ENCODE peak calls at places on chromosomes 16 and 17, in five cellular contexts. Z is GM04504; I is kidney tubule cell; R is pulmonary artery endothelial cell; K is stimulated activated CD4-positive, alpha-beta T cell treated with anti-CD3 and anti-CD28 coated beads, Interleukin-1b, Interleukin-23, amount 100 ng/mL, for 48 hours. G is an unnamed sample.

GRCh38 chr17:69042308-69042707 is 18.4 kb downstream of the ABCA9 start:
- DNase-seq in Z (no peak), I (no peak), R (no peak), K (no peak), G (no peak)

GRCh38 chr16:85523602-85524364 is 89.3 kb upstream of the GSE1 start:
- DNase-seq in Z (no peak), I (peak), R (no peak), K (no peak), G (peak)

GRCh38 chr17:77526728-77527355 is 386.1 kb downstream of the SEC14L1 start:
- DNase-seq in Z (no peak), I (no peak), R (no peak), K (no peak), G (no peak)

GRCh38 chr17:40415390-40415789 is 2.3 kb downstream of the TOP2A start:
- DNase-seq in Z (peak), I (peak), R (no peak), K (no peak), G (no peak)

GRCh38 chr17:72510454-72511016 is 389.7 kb downstream of the SOX9 start:
- DNase-seq in Z (no peak), I (no peak), R (no peak), K (no peak), G (no peak)

GRCh38 chr16:56190903-56191806 is at the start of gene GNAO1:
- DNase-seq in Z (no peak), I (peak), R (no peak), K (peak), G (no peak)

GRCh38 chr16:72467157-72467759 is 295.3 kb upstream of the PMFBP1 start:
- DNase-seq in Z (no peak), I (peak), R (peak), K (no peak), G (peak)

GRCh38 chr16:86504315-86505184 is 5.8 kb upstream of the FOXF1 start:
- DNase-seq in Z (no peak), I (no peak), R (no peak), K (no peak), G (no peak)

GRCh38 chr16:5505093-5505887 is 407.7 kb upstream of the EEF2KMT start:
- DNase-seq in Z (no peak), I (no peak), R (no peak), K (no peak), G (no peak)

GRCh38 chr17:37124074-37124824 is 175.5 kb downstream of the AATF start:
- DNase-seq in Z (no peak), I (peak), R (no peak), K (no peak), G (no peak)

GRCh38 chr17:73309727-73310555 is 1.9 kb downstream of the CDC42EP4 start:
- DNase-seq in Z (no peak), I (peak), R (no peak), K (no peak), G (no peak)

GRCh38 chr16:61681124-61681523 is 355.1 kb downstream of the CDH8 start:
- DNase-seq in Z (no peak), I (no peak), R (no peak), K (no peak), G (no peak)

GRCh38 chr16:5062051-5062450 is 3.7 kb downstream of the C16orf89 start:
- DNase-seq in Z (no peak), I (no peak), R (no peak), K (no peak), G (no peak)

GRCh38 chr16:81190667-81191066 is 47.8 kb upstream of the BCO1 start:
- DNase-seq in Z (no peak), I (no peak), R (no peak), K (no peak), G (peak)

GRCh38 chr16:53089434-53090270 is 34.9 kb downstream of the CHD9 start:
- DNase-seq in Z (peak), I (no peak), R (peak), K (no peak), G (no peak)

GRCh38 chr17:4444782-4445473 is 11.2 kb downstream of the SPNS3 start:
- DNase-seq in Z (no peak), I (peak), R (no peak), K (no peak), G (peak)

GRCh38 chr16:2919511-2920255 is 8.0 kb downstream of the FLYWCH1 start:
- DNase-seq in Z (no peak), I (peak), R (no peak), K (peak), G (peak)

GRCh38 chr16:19696312-19696711 is 21.7 kb downstream of the KNOP1 start:
- DNase-seq in Z (peak), I (peak), R (peak), K (peak), G (no peak)

GRCh38 chr17:68035131-68035522 is 408 bp upstream of the KPNA2 start:
- DNase-seq in Z (no peak), I (no peak), R (no peak), K (peak), G (no peak)

GRCh38 chr16:46826618-46827017 is 4.4 kb downstream of the C16orf87 start:
- DNase-seq in Z (no peak), I (no peak), R (no peak), K (no peak), G (no peak)

GRCh38 chr16:66274335-66275110 is 92.0 kb upstream of the CDH5 start:
- DNase-seq in Z (no peak), I (peak), R (no peak), K (no peak), G (no peak)

GRCh38 chr16:84307209-84307954 is 12.7 kb downstream of the WFDC1 start:
- DNase-seq in Z (no peak), I (no peak), R (no peak), K (no peak), G (no peak)

GRCh38 chr17:58329808-58330543 is 1.4 kb upstream of the TSPOAP1 start:
- DNase-seq in Z (no peak), I (no peak), R (no peak), K (peak), G (no peak)